ENCODE peak calls at places on chromosome 4, in eight cellular contexts. K is RWPE1, A is T-helper 9 cell, R is fibroblast of lung, X is right lobe of liver, I is ascending aorta, V is Calu3, O is BJ. C is an unnamed sample.

GRCh38 chr4:2132438-2132837 is 73.3 kb downstream of the NAT8L start:
- DNase-seq in V (no peak), A (no peak), K (no peak), X (no peak), I (no peak), O (no peak), R (peak; percentile 7), C (no peak)

GRCh38 chr4:10730019-10730418 is 45.5 kb upstream of the CLNK start:
- DNase-seq in K (no peak), I (no peak), R (no peak), V (no peak), O (no peak), X (no peak), A (no peak), C (no peak)

GRCh38 chr4:115609631-115610030 is 496.2 kb upstream of the NDST4 start:
- DNase-seq in A (no peak), O (no peak), K (no peak), R (no peak), X (no peak), I (no peak), V (no peak), C (no peak)

GRCh38 chr4:38128478-38129451 is 168.6 kb downstream of the PTTG2 start:
- DNase-seq in K (peak; percentile 67), I (peak; percentile 14), O (no peak), X (peak; percentile 39), V (peak; percentile 32), A (peak; percentile 26), R (peak; percentile 60), C (peak; percentile 95)

GRCh38 chr4:8849266-8850073 is 22.2 kb downstream of the HMX1 start:
- DNase-seq in O (no peak), V (no peak), K (no peak), X (peak; percentile 4), A (no peak), I (peak; percentile 6), R (no peak), C (no peak)

GRCh38 chr4:974668-975067 is 1.3 kb upstream of the DGKQ start:
- DNase-seq in R (no peak), X (no peak), I (no peak), O (no peak), K (no peak), V (no peak), A (no peak), C (no peak)

GRCh38 chr4:158322119-158322518 is 111.8 kb downstream of the TMEM144 start:
- DNase-seq in V (no peak), K (no peak), R (no peak), O (peak; percentile 82), I (no peak), A (no peak), X (no peak), C (no peak)

GRCh38 chr4:182141623-182142022 is 101.6 kb upstream of the TENM3 start:
- DNase-seq in X (no peak), A (no peak), O (no peak), K (no peak), V (no peak), I (no peak), R (peak; percentile 15), C (no peak)

GRCh38 chr4:137509855-137510282 is 22.4 kb downstream of the PCDH18 start:
- DNase-seq in X (no peak), I (no peak), K (no peak), A (no peak), O (no peak), V (no peak), R (no peak), C (no peak)

GRCh38 chr4:176838611-176839411 is 46.1 kb upstream of the VEGFC start:
- DNase-seq in V (no peak), O (peak; percentile 58), R (peak; percentile 64), A (no peak), K (peak; percentile 53), I (no peak), X (no peak), C (no peak)

GRCh38 chr4:165016971-165017370 is 14.8 kb upstream of the TRIM60 start:
- DNase-seq in X (no peak), A (no peak), V (no peak), I (no peak), O (no peak), K (no peak), R (no peak), C (peak; percentile 17)

GRCh38 chr4:71126719-71127118 is 133.3 kb downstream of the DCK start:
- DNase-seq in V (peak; percentile 56), I (no peak), X (no peak), A (no peak), K (peak; percentile 48), O (peak; percentile 53), R (peak; percentile 65), C (peak; percentile 83)

GRCh38 chr4:36709986-36710385 is 428.6 kb downstream of the DTHD1 start:
- DNase-seq in I (no peak), X (no peak), A (no peak), K (no peak), O (no peak), V (no peak), R (no peak), C (no peak)

GRCh38 chr4:140607852-140608251 is 39.1 kb upstream of the UCP1 start:
- DNase-seq in K (no peak), X (no peak), V (no peak), O (no peak), A (no peak), I (no peak), R (no peak), C (no peak)

GRCh38 chr4:3371038-3371437 is 70.7 kb upstream of the HGFAC start:
- DNase-seq in K (no peak), R (no peak), X (no peak), V (no peak), A (no peak), O (no peak), I (no peak), C (no peak)

GRCh38 chr4:119735136-119735770 is 106.6 kb upstream of the PDE5A start:
- DNase-seq in V (no peak), X (no peak), A (no peak), K (no peak), R (peak; percentile 99), O (peak; percentile 95), I (no peak), C (no peak)

GRCh38 chr4:142404191-142404611 is 441.9 kb downstream of the INPP4B start:
- DNase-seq in V (no peak), I (no peak), X (no peak), A (no peak), R (peak; percentile 62), K (peak; percentile 52), O (no peak), C (peak; percentile 25)

GRCh38 chr4:2689114-2689513 is 67.0 kb downstream of the TNIP2 start:
- DNase-seq in V (no peak), O (no peak), R (no peak), K (no peak), X (no peak), I (no peak), A (no peak), C (no peak)

GRCh38 chr4:153950100-153950979 is 161.5 kb upstream of the SFRP2 start:
- DNase-seq in X (no peak), K (no peak), A (no peak), R (no peak), V (peak; percentile 42), I (no peak), O (peak; percentile 29), C (peak; percentile 83)

GRCh38 chr4:82360298-82361177 is 13.3 kb downstream of the HNRNPD start:
- DNase-seq in R (peak; percentile 56), V (no peak), X (no peak), I (no peak), K (no peak), A (no peak), O (no peak), C (peak; percentile 21)

GRCh38 chr4:110475881-110476818 is at the start of gene ENPEP:
- DNase-seq in V (no peak), O (no peak), R (peak; percentile 64), I (no peak), A (no peak), X (peak; percentile 79), K (no peak), C (no peak)

GRCh38 chr4:127604949-127605709 is 27.6 kb upstream of the INTU start:
- DNase-seq in O (no peak), X (no peak), V (no peak), A (no peak), K (peak; percentile 28), R (peak; percentile 73), I (no peak), C (peak; percentile 71)

GRCh38 chr4:22514001-22514400 is 1.9 kb downstream of the ADGRA3 start:
- DNase-seq in R (peak; percentile 92), A (no peak), V (no peak), X (no peak), O (no peak), I (no peak), K (no peak), C (peak; percentile 55)

GRCh38 chr4:41192136-41192535 is 22.2 kb downstream of the APBB2 start:
- DNase-seq in K (no peak), O (no peak), A (no peak), V (no peak), R (no peak), X (no peak), I (no peak), C (no peak)

GRCh38 chr4:39020130-39020529 is 12.1 kb downstream of the TMEM156 start:
- DNase-seq in I (no peak), V (no peak), K (no peak), A (no peak), O (no peak), R (no peak), X (no peak), C (no peak)

GRCh38 chr4:20017035-20017434 is 234.7 kb upstream of the SLIT2 start:
- DNase-seq in V (no peak), K (no peak), A (no peak), R (peak; percentile 67), O (peak; percentile 77), X (no peak), I (no peak), C (no peak)

GRCh38 chr4:7286170-7286569 is 93.8 kb downstream of the SORCS2 start:
- DNase-seq in A (no peak), K (no peak), R (no peak), V (no peak), O (no peak), I (no peak), X (no peak), C (no peak)

GRCh38 chr4:15162465-15163283 is 160.4 kb downstream of the CPEB2 start:
- DNase-seq in V (no peak), O (no peak), K (peak; percentile 5), X (no peak), A (no peak), R (peak; percentile 76), I (no peak), C (peak; percentile 42)

GRCh38 chr4:128776794-128777216 is 32.7 kb upstream of the JADE1 start:
- DNase-seq in I (no peak), K (peak; percentile 29), V (peak; percentile 36), O (peak; percentile 38), A (no peak), R (peak; percentile 94), X (no peak), C (no peak)

GRCh38 chr4:138832563-138832962 is 183.0 kb upstream of the NOCT start:
- DNase-seq in A (no peak), X (no peak), K (no peak), R (no peak), I (no peak), V (no peak), O (no peak), C (no peak)

GRCh38 chr4:53376900-53377299 is 541 bp upstream of the FIP1L1 start:
- DNase-seq in R (no peak), I (no peak), A (no peak), X (no peak), O (no peak), V (no peak), K (no peak), C (no peak)

GRCh38 chr4:7067147-7067522 is 729 bp downstream of the GRPEL1 start:
- DNase-seq in X (peak; percentile 71), I (no peak), A (no peak), O (no peak), R (no peak), V (no peak), K (no peak), C (no peak)

GRCh38 chr4:105059337-105059736 is 87.3 kb upstream of the TET2 start:
- DNase-seq in V (no peak), A (no peak), K (no peak), O (no peak), R (no peak), I (no peak), X (no peak), C (no peak)

GRCh38 chr4:10716163-10716562 is 31.6 kb upstream of the CLNK start:
- DNase-seq in K (no peak), I (no peak), V (no peak), A (no peak), R (peak; percentile 19), O (no peak), X (no peak), C (no peak)

C was measured in SW480.